ENCODE peak calls at places on chromosomes 12 and 14, in seven cellular contexts. B, R, X, N, M, T and O are unnamed samples.

GRCh38 chr12:132417741-132418140 is 72.2 kb upstream of the FBRSL1 start:
- DNase-seq in B (no peak), R (no peak), X (no peak), N (no peak), M (no peak), T (no peak), O (no peak)

GRCh38 chr12:118103601-118104382 is at the start of gene VSIG10:
- DNase-seq in B (peak; percentile 70), R (peak; percentile 89), X (peak; percentile 71), N (peak; percentile 74), M (peak; percentile 5), T (peak; percentile 57), O (peak; percentile 79)

GRCh38 chr12:109193896-109194295 is 77.5 kb downstream of the ACACB start:
- DNase-seq in B (no peak), R (no peak), X (no peak), N (no peak), M (no peak), T (no peak), O (no peak)

GRCh38 chr14:65792208-65792905 is 379.8 kb downstream of the FUT8 start:
- DNase-seq in B (no peak), R (no peak), X (no peak), N (no peak), M (no peak), T (no peak), O (no peak)

GRCh38 chr12:98002887-98003493 is 512.4 kb upstream of the TMPO start:
- DNase-seq in B (peak; percentile 46), R (peak; percentile 8), X (no peak), N (peak; percentile 28), M (peak; percentile 48), T (peak; percentile 60), O (peak; percentile 40)

GRCh38 chr14:50666772-50667490 is 1.2 kb downstream of the SAV1 start:
- DNase-seq in B (peak; percentile 47), R (peak; percentile 56), X (peak; percentile 52), N (peak; percentile 80), M (peak; percentile 11), T (peak; percentile 91), O (peak; percentile 19)

GRCh38 chr14:84987042-84987441 is 542.9 kb upstream of the FLRT2 start:
- DNase-seq in B (no peak), R (no peak), X (no peak), N (no peak), M (no peak), T (no peak), O (no peak)

GRCh38 chr12:124385219-124385969 is 90.5 kb downstream of the RFLNA start:
- DNase-seq in B (no peak), R (no peak), X (no peak), N (peak; percentile 68), M (no peak), T (peak; percentile 58), O (no peak)

GRCh38 chr14:62745496-62745895 is 299.8 kb downstream of the KCNH5 start:
- DNase-seq in B (no peak), R (no peak), X (no peak), N (no peak), M (no peak), T (no peak), O (no peak)

GRCh38 chr12:22687677-22688076 is 62.7 kb downstream of the ETNK1 start:
- DNase-seq in B (no peak), R (no peak), X (no peak), N (peak; percentile 62), M (peak; percentile 15), T (peak; percentile 62), O (no peak)

GRCh38 chr12:93191956-93192355 is 185.8 kb upstream of the NUDT4 start:
- DNase-seq in B (no peak), R (no peak), X (no peak), N (no peak), M (no peak), T (peak; percentile 27), O (no peak)

GRCh38 chr14:44287858-44288257 is 219.2 kb downstream of the FSCB start:
- DNase-seq in B (no peak), R (no peak), X (no peak), N (peak; percentile 9), M (no peak), T (peak; percentile 21), O (no peak)

GRCh38 chr14:75554482-75554881 is 23.9 kb upstream of the FLVCR2 start:
- DNase-seq in B (no peak), R (no peak), X (no peak), N (peak; percentile 21), M (no peak), T (peak; percentile 33), O (no peak)

GRCh38 chr12:119446459-119446858 is 111.9 kb downstream of the CCDC60 start:
- DNase-seq in B (no peak), R (no peak), X (no peak), N (peak; percentile 11), M (no peak), T (no peak), O (no peak)

GRCh38 chr14:25537846-25538455 is 488.0 kb upstream of the STXBP6 start:
- DNase-seq in B (peak; percentile 58), R (peak; percentile 28), X (no peak), N (no peak), M (peak; percentile 38), T (no peak), O (peak; percentile 25)

GRCh38 chr14:33799705-33800269 is 151.1 kb downstream of the EGLN3 start:
- DNase-seq in B (peak; percentile 7), R (no peak), X (no peak), N (peak; percentile 51), M (no peak), T (no peak), O (peak; percentile 10)

GRCh38 chr12:114269153-114269552 is 136.8 kb downstream of the TBX5 start:
- DNase-seq in B (no peak), R (no peak), X (no peak), N (no peak), M (no peak), T (no peak), O (no peak)

GRCh38 chr12:115508990-115509389 is 768.5 kb downstream of the MED13L start:
- DNase-seq in B (no peak), R (no peak), X (no peak), N (no peak), M (no peak), T (no peak), O (no peak)

GRCh38 chr12:92739099-92739498 is 36.3 kb downstream of the PLEKHG7 start:
- DNase-seq in B (no peak), R (no peak), X (no peak), N (peak; percentile 21), M (no peak), T (no peak), O (peak; percentile 47)

GRCh38 chr12:905273-906076 is 44.0 kb downstream of the RAD52 start:
- DNase-seq in B (no peak), R (no peak), X (no peak), N (no peak), M (peak; percentile 95), T (no peak), O (no peak)

GRCh38 chr14:61388173-61388975 is 67.0 kb downstream of the PRKCH start:
- DNase-seq in B (no peak), R (no peak), X (no peak), N (peak; percentile 4), M (peak; percentile 8), T (no peak), O (no peak)

GRCh38 chr12:47207005-47207717 is 127.4 kb upstream of the AMIGO2 start:
- DNase-seq in B (no peak), R (peak; percentile 57), X (no peak), N (no peak), M (peak; percentile 98), T (no peak), O (no peak)

GRCh38 chr14:68817513-68818212 is 24.8 kb upstream of the ZFP36L1 start:
- DNase-seq in B (no peak), R (no peak), X (no peak), N (no peak), M (no peak), T (no peak), O (no peak)

GRCh38 chr12:24902521-24903304 is 46.2 kb downstream of the BCAT1 start:
- DNase-seq in B (no peak), R (no peak), X (no peak), N (peak; percentile 34), M (no peak), T (peak; percentile 46), O (peak; percentile 54)

GRCh38 chr12:57765698-57766463 is 997 bp downstream of the CYP27B1 start:
- DNase-seq in B (no peak), R (no peak), X (no peak), N (no peak), M (no peak), T (no peak), O (no peak)

GRCh38 chr14:63459738-63460137 is 83.4 kb downstream of the PPP2R5E start:
- DNase-seq in B (no peak), R (no peak), X (no peak), N (no peak), M (no peak), T (no peak), O (no peak)

GRCh38 chr12:64219135-64219534 is 3.0 kb downstream of the KICS2 start:
- DNase-seq in B (no peak), R (no peak), X (no peak), N (no peak), M (no peak), T (no peak), O (no peak)

GRCh38 chr14:105532735-105533141 is 6.4 kb downstream of the TMEM121 start:
- DNase-seq in B (no peak), R (no peak), X (no peak), N (peak; percentile 41), M (peak; percentile 35), T (peak; percentile 7), O (peak; percentile 61)
- H3K27me3 ChIP-seq in B (no peaks in the 10 kb centered on the region), R (peaks cover 54% of the 10 kb centered on the region), X (no peaks in the 10 kb centered on the region), N (no peaks in the 10 kb centered on the region), M (peaks cover 23% of the 10 kb centered on the region), T (peaks cover 2% of the 10 kb centered on the region), O (peaks cover 14% of the 10 kb centered on the region)

GRCh38 chr12:68674376-68674775 is 12.4 kb upstream of the NUP107 start:
- DNase-seq in B (no peak), R (no peak), X (no peak), N (no peak), M (no peak), T (no peak), O (no peak)

GRCh38 chr12:68667896-68668295 is 18.9 kb upstream of the NUP107 start:
- DNase-seq in B (no peak), R (no peak), X (no peak), N (no peak), M (no peak), T (no peak), O (no peak)

GRCh38 chr12:68675098-68675842 is 11.5 kb upstream of the NUP107 start:
- DNase-seq in B (no peak), R (peak; percentile 64), X (no peak), N (no peak), M (no peak), T (no peak), O (no peak)

GRCh38 chr12:68673788-68674187 is 13.0 kb upstream of the NUP107 start:
- DNase-seq in B (no peak), R (no peak), X (no peak), N (no peak), M (no peak), T (no peak), O (no peak)
- H3K4me3 ChIP-seq in B (no peak overlapping the region), R (no peak overlapping the region), X (no peak overlapping the region), N (no peak overlapping the region), M (no peak overlapping the region), T (no peak overlapping the region), O (no peak overlapping the region)

GRCh38 chr12:67269632-67270578 is 747 bp downstream of the CAND1 start:
- DNase-seq in B (peak; percentile 36), R (peak; percentile 54), X (peak; percentile 71), N (peak; percentile 33), M (peak; percentile 44), T (peak; percentile 30), O (no peak)
- TF ChIP-seq CTCF in B (no peak), R (no peak), X (peak; percentile 17), N (no peak), M (no peak), T (no peak), O (no peak)

GRCh38 chr12:4267904-4268548 is 5.5 kb upstream of the CCND2 start:
- DNase-seq in B (no peak), R (no peak), X (no peak), N (no peak), M (no peak), T (peak; percentile 23), O (no peak)
- H3K27me3 ChIP-seq in B (peaks cover 4% of the 10 kb centered on the region), R (peaks cover 8% of the 10 kb centered on the region), X (no peaks in the 10 kb centered on the region), N (peaks cover 25% of the 10 kb centered on the region), M (peaks cover 16% of the 10 kb centered on the region), T (peaks cover 67% of the 10 kb centered on the region), O (peaks cover 97% of the 10 kb centered on the region)